ENCODE peak calls at places on chromosome 6, in eight cellular contexts. One of them, this sample, is unnamed.

GRCh38 chr6:11094411-11094851 is 797 bp downstream of the SMIM13 start:
- DNase-seq in mammary epithelial cell: peak; percentile 64
- DNase-seq in omental fat pad: no peak
- DNase-seq in retinal pigment epithelial cell: no peak
- DNase-seq in WERI-Rb-1: peak; percentile 60
- DNase-seq in astrocyte of the cerebellum: no peak
- DNase-seq in GM12865: peak; percentile 88
- DNase-seq in ascending aorta: no peak
- DNase-seq in this sample: peak; percentile 61

GRCh38 chr6:151063339-151063738 is 176.4 kb upstream of the AKAP12 start:
- DNase-seq in ascending aorta: no peak
- DNase-seq in WERI-Rb-1: no peak
- DNase-seq in astrocyte of the cerebellum: peak; percentile 68
- DNase-seq in GM12865: no peak
- DNase-seq in omental fat pad: no peak
- DNase-seq in retinal pigment epithelial cell: no peak
- DNase-seq in mammary epithelial cell: peak; percentile 65
- DNase-seq in this sample: no peak

GRCh38 chr6:163814494-163815364 is 400.2 kb downstream of the QKI start:
- DNase-seq in WERI-Rb-1: no peak
- DNase-seq in retinal pigment epithelial cell: no peak
- DNase-seq in omental fat pad: no peak
- DNase-seq in GM12865: peak; percentile 27
- DNase-seq in ascending aorta: no peak
- DNase-seq in mammary epithelial cell: no peak
- DNase-seq in astrocyte of the cerebellum: peak; percentile 48
- DNase-seq in this sample: no peak

GRCh38 chr6:3231213-3232016 is 4.0 kb upstream of the TUBB2B start:
- DNase-seq in astrocyte of the cerebellum: peak; percentile 42
- DNase-seq in retinal pigment epithelial cell: peak; percentile 35
- DNase-seq in ascending aorta: no peak
- DNase-seq in WERI-Rb-1: peak; percentile 95
- DNase-seq in omental fat pad: peak; percentile 71
- DNase-seq in GM12865: no peak
- DNase-seq in mammary epithelial cell: peak; percentile 60
- DNase-seq in this sample: no peak

GRCh38 chr6:140281236-140281635 is 906.8 kb upstream of the CITED2 start:
- DNase-seq in mammary epithelial cell: peak; percentile 74
- DNase-seq in retinal pigment epithelial cell: no peak
- DNase-seq in astrocyte of the cerebellum: no peak
- DNase-seq in WERI-Rb-1: no peak
- DNase-seq in GM12865: no peak
- DNase-seq in omental fat pad: no peak
- DNase-seq in ascending aorta: no peak
- DNase-seq in this sample: no peak

GRCh38 chr6:19851273-19852089 is 14.3 kb downstream of the ID4 start:
- DNase-seq in WERI-Rb-1: peak; percentile 80
- DNase-seq in ascending aorta: no peak
- DNase-seq in GM12865: peak; percentile 19
- DNase-seq in astrocyte of the cerebellum: peak; percentile 67
- DNase-seq in omental fat pad: no peak
- DNase-seq in retinal pigment epithelial cell: peak; percentile 67
- DNase-seq in mammary epithelial cell: peak; percentile 46
- DNase-seq in this sample: peak; percentile 38

GRCh38 chr6:42118162-42119001 is 24.0 kb downstream of the C6orf132 start:
- DNase-seq in GM12865: no peak
- DNase-seq in retinal pigment epithelial cell: no peak
- DNase-seq in omental fat pad: no peak
- DNase-seq in astrocyte of the cerebellum: no peak
- DNase-seq in ascending aorta: no peak
- DNase-seq in WERI-Rb-1: no peak
- DNase-seq in mammary epithelial cell: peak; percentile 85
- DNase-seq in this sample: no peak

GRCh38 chr6:11143394-11144371 is 32.2 kb upstream of the ERVFRD-1 start:
- DNase-seq in ascending aorta: peak; percentile 62
- DNase-seq in mammary epithelial cell: peak; percentile 86
- DNase-seq in WERI-Rb-1: no peak
- DNase-seq in GM12865: no peak
- DNase-seq in retinal pigment epithelial cell: peak; percentile 56
- DNase-seq in omental fat pad: peak; percentile 82
- DNase-seq in astrocyte of the cerebellum: no peak
- DNase-seq in this sample: no peak

GRCh38 chr6:47098570-47098993 is 56.5 kb upstream of the ADGRF1 start:
- DNase-seq in omental fat pad: no peak
- DNase-seq in WERI-Rb-1: no peak
- DNase-seq in retinal pigment epithelial cell: no peak
- DNase-seq in GM12865: no peak
- DNase-seq in ascending aorta: no peak
- DNase-seq in astrocyte of the cerebellum: no peak
- DNase-seq in mammary epithelial cell: peak; percentile 54
- DNase-seq in this sample: no peak

GRCh38 chr6:11363881-11364576 is 131.6 kb upstream of the NEDD9 start:
- DNase-seq in retinal pigment epithelial cell: no peak
- DNase-seq in mammary epithelial cell: peak; percentile 94
- DNase-seq in ascending aorta: no peak
- DNase-seq in WERI-Rb-1: no peak
- DNase-seq in astrocyte of the cerebellum: no peak
- DNase-seq in GM12865: peak; percentile 40
- DNase-seq in omental fat pad: no peak
- DNase-seq in this sample: no peak

GRCh38 chr6:158160932-158161539 is 7.0 kb downstream of the SERAC1 start:
- DNase-seq in GM12865: no peak
- DNase-seq in retinal pigment epithelial cell: no peak
- DNase-seq in mammary epithelial cell: no peak
- DNase-seq in omental fat pad: no peak
- DNase-seq in ascending aorta: no peak
- DNase-seq in WERI-Rb-1: no peak
- DNase-seq in astrocyte of the cerebellum: no peak
- DNase-seq in this sample: no peak

GRCh38 chr6:101689156-101689555 is 295.6 kb downstream of the GRIK2 start:
- DNase-seq in mammary epithelial cell: no peak
- DNase-seq in astrocyte of the cerebellum: no peak
- DNase-seq in retinal pigment epithelial cell: no peak
- DNase-seq in WERI-Rb-1: no peak
- DNase-seq in ascending aorta: no peak
- DNase-seq in GM12865: no peak
- DNase-seq in omental fat pad: no peak
- DNase-seq in this sample: no peak

GRCh38 chr6:43175676-43176422 is 4.8 kb downstream of the SRF start:
- DNase-seq in WERI-Rb-1: no peak
- DNase-seq in astrocyte of the cerebellum: no peak
- DNase-seq in omental fat pad: no peak
- DNase-seq in mammary epithelial cell: no peak
- DNase-seq in GM12865: no peak
- DNase-seq in ascending aorta: no peak
- DNase-seq in retinal pigment epithelial cell: no peak
- DNase-seq in this sample: no peak

GRCh38 chr6:136317023-136317649 is 27.5 kb upstream of the BCLAF1 start:
- DNase-seq in retinal pigment epithelial cell: no peak
- DNase-seq in omental fat pad: no peak
- DNase-seq in mammary epithelial cell: peak; percentile 57
- DNase-seq in GM12865: peak; percentile 72
- DNase-seq in ascending aorta: no peak
- DNase-seq in WERI-Rb-1: peak; percentile 62
- DNase-seq in astrocyte of the cerebellum: peak; percentile 68
- DNase-seq in this sample: peak; percentile 59

GRCh38 chr6:87682310-87682709 is 19.7 kb downstream of the AKIRIN2 start:
- DNase-seq in retinal pigment epithelial cell: no peak
- DNase-seq in astrocyte of the cerebellum: no peak
- DNase-seq in ascending aorta: no peak
- DNase-seq in GM12865: peak; percentile 44
- DNase-seq in WERI-Rb-1: no peak
- DNase-seq in mammary epithelial cell: peak; percentile 54
- DNase-seq in omental fat pad: no peak
- DNase-seq in this sample: no peak

GRCh38 chr6:163724196-163724595 is 309.7 kb downstream of the QKI start:
- DNase-seq in omental fat pad: no peak
- DNase-seq in mammary epithelial cell: no peak
- DNase-seq in GM12865: no peak
- DNase-seq in retinal pigment epithelial cell: no peak
- DNase-seq in astrocyte of the cerebellum: no peak
- DNase-seq in ascending aorta: no peak
- DNase-seq in WERI-Rb-1: no peak
- DNase-seq in this sample: no peak

GRCh38 chr6:136235233-136235564 is 14.9 kb downstream of the MTFR2 start:
- DNase-seq in retinal pigment epithelial cell: no peak
- DNase-seq in GM12865: no peak
- DNase-seq in astrocyte of the cerebellum: no peak
- DNase-seq in ascending aorta: no peak
- DNase-seq in omental fat pad: no peak
- DNase-seq in WERI-Rb-1: no peak
- DNase-seq in mammary epithelial cell: peak; percentile 45
- DNase-seq in this sample: no peak

DNA sequence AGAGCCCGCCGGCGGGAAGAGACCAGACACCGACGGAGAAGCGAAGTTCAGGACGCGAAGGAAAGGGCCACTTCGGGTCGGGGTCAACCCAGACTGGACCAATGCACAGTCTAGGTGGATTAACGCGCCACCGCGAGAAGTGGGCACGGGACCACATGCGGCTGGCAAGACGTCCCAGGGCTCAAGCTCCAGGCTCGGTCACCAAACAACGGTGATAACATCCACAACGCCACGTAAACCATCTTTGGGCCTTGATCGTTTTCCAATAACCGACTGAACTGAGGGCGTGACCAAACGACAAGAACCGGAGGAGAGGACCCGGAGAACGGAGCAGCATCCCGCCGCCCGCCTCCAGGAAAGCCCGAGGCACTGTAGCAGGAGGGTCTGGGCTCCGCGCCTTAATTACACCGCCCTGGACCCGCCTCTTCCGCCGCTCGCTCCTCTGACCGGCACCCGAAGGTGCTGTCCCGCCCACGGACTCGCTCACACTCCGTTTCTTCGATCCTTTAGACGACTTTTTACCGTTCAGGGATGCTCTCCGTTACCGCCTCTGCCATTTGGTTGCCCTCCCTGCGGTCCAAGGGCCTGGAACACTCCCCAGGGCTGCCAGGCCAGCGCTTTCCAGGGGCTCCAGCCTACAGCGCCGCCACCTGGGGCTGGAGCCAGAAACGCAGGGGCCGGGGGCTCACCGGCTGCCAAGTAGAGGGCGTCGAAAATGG is 44.1 kb downstream of the DPPA5 start:
- DNase-seq in mammary epithelial cell: peak; percentile 63
- DNase-seq in GM12865: peak; percentile 83
- DNase-seq in omental fat pad: no peak
- DNase-seq in astrocyte of the cerebellum: no peak
- DNase-seq in ascending aorta: no peak
- DNase-seq in retinal pigment epithelial cell: peak; percentile 25
- DNase-seq in WERI-Rb-1: peak; percentile 58
- DNase-seq in this sample: peak; percentile 89
- TF ChIP-seq CTCF in mammary epithelial cell: peak; percentile 10
- TF ChIP-seq CTCF in GM12865: peak; percentile 58
- TF ChIP-seq CTCF in omental fat pad: no peak
- TF ChIP-seq CTCF in astrocyte of the cerebellum: peak; percentile 64
- TF ChIP-seq CTCF in ascending aorta: peak; percentile 67
- TF ChIP-seq CTCF in retinal pigment epithelial cell: peak; percentile 77
- TF ChIP-seq CTCF in WERI-Rb-1: peak; percentile 44
- TF ChIP-seq CTCF in this sample: peak; percentile 68

GRCh38 chr6:72084992-72085569 is 198.7 kb downstream of the RIMS1 start:
- DNase-seq in retinal pigment epithelial cell: peak; percentile 0
- DNase-seq in mammary epithelial cell: no peak
- DNase-seq in GM12865: peak; percentile 21
- DNase-seq in astrocyte of the cerebellum: peak; percentile 23
- DNase-seq in WERI-Rb-1: no peak
- DNase-seq in omental fat pad: no peak
- DNase-seq in ascending aorta: no peak
- DNase-seq in this sample: no peak
- TF ChIP-seq CTCF in retinal pigment epithelial cell: peak; percentile 29
- TF ChIP-seq CTCF in mammary epithelial cell: peak; percentile 37
- TF ChIP-seq CTCF in GM12865: peak; percentile 26
- TF ChIP-seq CTCF in astrocyte of the cerebellum: peak; percentile 5
- TF ChIP-seq CTCF in WERI-Rb-1: no peak
- TF ChIP-seq CTCF in omental fat pad: no peak
- TF ChIP-seq CTCF in ascending aorta: peak; percentile 60
- TF ChIP-seq CTCF in this sample: peak; percentile 25

GRCh38 chr6:160730911-160731310 is 28.9 kb downstream of the PLG start:
- DNase-seq in astrocyte of the cerebellum: no peak
- DNase-seq in omental fat pad: no peak
- DNase-seq in WERI-Rb-1: peak; percentile 15
- DNase-seq in mammary epithelial cell: peak; percentile 3
- DNase-seq in retinal pigment epithelial cell: no peak
- DNase-seq in ascending aorta: no peak
- DNase-seq in GM12865: peak; percentile 20
- DNase-seq in this sample: no peak

GRCh38 chr6:160734627-160735026 is 32.6 kb downstream of the PLG start:
- DNase-seq in GM12865: no peak
- DNase-seq in mammary epithelial cell: no peak
- DNase-seq in WERI-Rb-1: no peak
- DNase-seq in retinal pigment epithelial cell: no peak
- DNase-seq in astrocyte of the cerebellum: no peak
- DNase-seq in ascending aorta: no peak
- DNase-seq in omental fat pad: no peak
- DNase-seq in this sample: no peak

GRCh38 chr6:160737934-160738333 is 35.9 kb downstream of the PLG start:
- DNase-seq in WERI-Rb-1: no peak
- DNase-seq in mammary epithelial cell: peak; percentile 75
- DNase-seq in astrocyte of the cerebellum: no peak
- DNase-seq in GM12865: no peak
- DNase-seq in ascending aorta: no peak
- DNase-seq in retinal pigment epithelial cell: no peak
- DNase-seq in omental fat pad: no peak
- DNase-seq in this sample: no peak

GRCh38 chr6:160735523-160735922 is 33.5 kb downstream of the PLG start:
- DNase-seq in retinal pigment epithelial cell: no peak
- DNase-seq in omental fat pad: no peak
- DNase-seq in mammary epithelial cell: no peak
- DNase-seq in astrocyte of the cerebellum: no peak
- DNase-seq in ascending aorta: no peak
- DNase-seq in WERI-Rb-1: no peak
- DNase-seq in GM12865: peak; percentile 69
- DNase-seq in this sample: peak; percentile 12

DNA sequence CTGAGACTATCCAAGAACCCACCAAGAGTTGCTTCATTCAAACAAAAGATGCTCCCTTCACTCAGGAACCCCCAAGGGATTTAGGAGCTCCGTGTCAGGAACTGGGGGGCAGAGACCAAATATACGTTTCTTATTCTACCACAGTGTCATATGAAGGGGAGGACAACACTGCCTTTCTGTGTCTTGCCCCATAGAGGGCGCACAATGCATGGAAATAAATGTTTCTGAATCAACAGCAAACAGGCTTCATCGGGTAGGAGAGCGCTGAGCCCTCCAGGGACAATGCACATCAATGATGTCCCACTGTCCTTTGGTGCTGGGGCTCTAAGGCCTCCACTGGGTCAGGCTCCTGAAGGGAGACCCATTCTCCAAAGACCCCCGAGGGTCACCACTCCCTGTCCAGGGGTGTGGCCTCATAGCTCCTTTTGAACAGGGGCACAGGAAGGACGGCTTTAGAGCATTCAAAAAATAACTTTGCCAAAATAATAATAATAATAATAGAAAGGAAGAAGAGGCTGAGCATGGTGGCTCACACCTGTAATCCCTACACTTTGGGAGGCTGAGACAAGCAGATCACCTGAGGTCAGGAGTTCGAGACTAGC is 31.1 kb downstream of the PLG start:
- DNase-seq in GM12865: peak; percentile 82
- DNase-seq in astrocyte of the cerebellum: peak; percentile 16
- DNase-seq in omental fat pad: no peak
- DNase-seq in mammary epithelial cell: peak; percentile 35
- DNase-seq in ascending aorta: no peak
- DNase-seq in WERI-Rb-1: peak; percentile 25
- DNase-seq in retinal pigment epithelial cell: no peak
- DNase-seq in this sample: peak; percentile 43
- TF ChIP-seq CTCF in GM12865: peak; percentile 80
- TF ChIP-seq CTCF in astrocyte of the cerebellum: peak; percentile 72
- TF ChIP-seq CTCF in omental fat pad: no peak
- TF ChIP-seq CTCF in mammary epithelial cell: peak; percentile 90
- TF ChIP-seq CTCF in ascending aorta: peak; percentile 56
- TF ChIP-seq CTCF in WERI-Rb-1: peak; percentile 73
- TF ChIP-seq CTCF in retinal pigment epithelial cell: peak; percentile 61
- TF ChIP-seq CTCF in this sample: peak; percentile 78

GRCh38 chr6:145028144-145028818 is 707.0 kb downstream of the EPM2A start:
- DNase-seq in mammary epithelial cell: peak; percentile 45
- DNase-seq in astrocyte of the cerebellum: no peak
- DNase-seq in omental fat pad: no peak
- DNase-seq in WERI-Rb-1: peak; percentile 26
- DNase-seq in retinal pigment epithelial cell: no peak
- DNase-seq in ascending aorta: no peak
- DNase-seq in GM12865: peak; percentile 43
- DNase-seq in this sample: peak; percentile 31
- TF ChIP-seq CTCF in mammary epithelial cell: peak; percentile 56
- TF ChIP-seq CTCF in astrocyte of the cerebellum: peak; percentile 42
- TF ChIP-seq CTCF in omental fat pad: no peak
- TF ChIP-seq CTCF in WERI-Rb-1: peak; percentile 56
- TF ChIP-seq CTCF in retinal pigment epithelial cell: peak; percentile 59
- TF ChIP-seq CTCF in ascending aorta: peak; percentile 41
- TF ChIP-seq CTCF in GM12865: peak; percentile 42
- TF ChIP-seq CTCF in this sample: peak; percentile 52